ENCODE peak calls at places on chromosomes 1 and 21, in ten cellular contexts. J is cardiac fibroblast; N is NCI-H2081; Y is A549; V is activated CD4-positive, alpha-beta memory T cell treated with anti-CD3 and anti-CD28 coated beads, Interleukin-2, amount 10 ng/mL, durations not matched to agents 7 days and 5 days; O is Right ventricle myocardium superior; Q is DND-41; E is activated CD4-positive, alpha-beta T cell treated with anti-CD3 and anti-CD28 coated beads for 4 hours; X is effector memory CD8-positive, alpha-beta T cell; K is neural crest cell. H is an unnamed sample.

GRCh38 chr1:156359973-156360372 is 9.0 kb upstream of the RHBG start:
- DNase-seq in K (no peak), O (no peak), Q (no peak), V (no peak), N (no peak), Y (no peak), E (no peak), J (peak; percentile 60), X (no peak), H (peak; percentile 36)

GRCh38 chr1:1770102-1770501 is 8.2 kb downstream of the NADK start:
- DNase-seq in E (no peak), Y (no peak), K (no peak), N (no peak), O (no peak), X (no peak), Q (no peak), J (no peak), V (no peak), H (no peak)

GRCh38 chr1:38465463-38465862 is 394.1 kb downstream of the RRAGC start:
- DNase-seq in J (no peak), X (no peak), K (no peak), E (no peak), V (no peak), N (no peak), Y (no peak), Q (no peak), O (no peak), H (no peak)

GRCh38 chr1:22673486-22674409 is 20.7 kb downstream of the C1QB start:
- DNase-seq in E (no peak), Y (peak; percentile 49), N (peak; percentile 43), V (no peak), K (peak; percentile 84), O (peak; percentile 71), J (peak; percentile 77), Q (no peak), X (no peak), H (peak; percentile 26)

GRCh38 chr1:2983319-2983705 is 38.0 kb upstream of the ACTRT2 start:
- DNase-seq in Q (no peak), N (no peak), V (no peak), J (no peak), O (peak; percentile 17), Y (no peak), E (no peak), X (no peak), K (no peak), H (no peak)

GRCh38 chr1:202661136-202661845 is 49.0 kb downstream of the SYT2 start:
- DNase-seq in K (no peak), E (no peak), J (no peak), Y (peak; percentile 53), N (no peak), X (no peak), Q (no peak), V (no peak), O (no peak), H (no peak)

GRCh38 chr21:37198989-37199924 is 67.9 kb downstream of the VPS26C start:
- DNase-seq in N (no peak), O (no peak), X (no peak), Y (no peak), E (no peak), V (no peak), K (no peak), Q (no peak), J (peak; percentile 66), H (no peak)

GRCh38 chr1:54875000-54875399 is 12.0 kb downstream of the DHCR24 start:
- DNase-seq in X (no peak), Y (no peak), E (no peak), K (no peak), J (no peak), V (no peak), O (no peak), N (no peak), Q (no peak), H (no peak)

GRCh38 chr21:44892536-44893277 is 19.2 kb upstream of the PTTG1IP start:
- DNase-seq in V (peak; percentile 81), N (peak; percentile 22), K (peak; percentile 67), J (peak; percentile 64), X (peak; percentile 76), Y (no peak), O (peak; percentile 85), Q (peak; percentile 77), E (peak; percentile 77), H (no peak)

GRCh38 chr1:66368261-66368660 is 165.7 kb upstream of the SGIP1 start:
- DNase-seq in V (no peak), X (no peak), O (no peak), N (no peak), Y (no peak), E (no peak), Q (no peak), K (no peak), J (no peak), H (no peak)

GRCh38 chr21:42220138-42220701 is 1.3 kb downstream of the ABCG1 start:
- DNase-seq in J (peak; percentile 90), K (peak; percentile 45), N (peak; percentile 75), E (peak; percentile 59), Q (peak; percentile 83), V (peak; percentile 79), O (peak; percentile 66), Y (peak; percentile 40), X (peak; percentile 84), H (peak; percentile 56)

GRCh38 chr1:117232551-117232950 is 21.8 kb upstream of the VTCN1 start:
- DNase-seq in J (no peak), E (no peak), V (no peak), X (no peak), K (no peak), N (peak; percentile 31), Q (no peak), Y (no peak), O (no peak), H (no peak)

GRCh38 chr1:165253818-165254254 is 102.7 kb downstream of the LMX1A start:
- DNase-seq in N (no peak), O (no peak), E (no peak), K (no peak), Q (no peak), J (no peak), X (no peak), Y (no peak), V (no peak), H (no peak)

GRCh38 chr1:226568077-226568831 is 19.7 kb downstream of the STUM start:
- DNase-seq in V (no peak), N (no peak), E (no peak), J (no peak), X (no peak), K (no peak), Q (no peak), O (peak; percentile 50), Y (peak; percentile 35), H (no peak)

GRCh38 chr1:52533710-52534109 is 19.2 kb downstream of the TUT4 start:
- DNase-seq in E (no peak), Y (no peak), K (no peak), V (no peak), X (no peak), Q (no peak), N (no peak), O (no peak), J (no peak), H (no peak)

GRCh38 chr1:184562801-184563200 is 176.0 kb downstream of the C1orf21 start:
- DNase-seq in Y (no peak), K (no peak), J (no peak), E (no peak), V (no peak), O (no peak), X (no peak), N (no peak), Q (no peak), H (no peak)

GRCh38 chr1:240608707-240609106 is 3.2 kb downstream of the GREM2 start:
- DNase-seq in K (no peak), J (peak; percentile 14), V (no peak), E (no peak), N (peak; percentile 29), X (no peak), Y (peak; percentile 32), Q (no peak), O (no peak), H (peak; percentile 57)

GRCh38 chr21:33325222-33326067 is 675 bp downstream of the IFNAR1 start:
- DNase-seq in O (peak; percentile 87), K (peak; percentile 38), J (peak; percentile 91), Q (peak; percentile 65), X (peak; percentile 70), E (peak; percentile 74), N (peak; percentile 13), Y (peak; percentile 28), V (peak; percentile 68), H (peak; percentile 6)

GRCh38 chr1:26161408-26162219 is 2.7 kb downstream of the FAM110D start:
- DNase-seq in Q (no peak), N (no peak), J (peak; percentile 50), Y (peak; percentile 26), V (peak; percentile 35), K (peak; percentile 58), X (no peak), E (peak; percentile 26), O (peak; percentile 82), H (peak; percentile 34)

GRCh38 chr21:36422279-36423098 is 37.3 kb downstream of the CHAF1B start:
- DNase-seq in N (peak; percentile 23), E (no peak), Q (peak; percentile 54), J (peak; percentile 88), K (peak; percentile 47), V (peak; percentile 46), X (no peak), O (peak; percentile 49), Y (peak; percentile 54), H (peak; percentile 47)

GRCh38 chr1:103110701-103111100 is 2.4 kb upstream of the COL11A1 start:
- DNase-seq in K (no peak), O (no peak), V (no peak), E (no peak), X (no peak), Q (no peak), J (no peak), N (no peak), Y (no peak), H (no peak)

GRCh38 chr1:178538192-178538916 is 25.4 kb downstream of the TEX35 start:
- DNase-seq in Q (no peak), X (no peak), Y (no peak), V (no peak), N (no peak), K (no peak), E (no peak), J (peak; percentile 77), O (no peak), H (no peak)

GRCh38 chr1:85295006-85295431 is 18.6 kb upstream of the BCL10 start:
- DNase-seq in Y (no peak), O (no peak), J (no peak), X (no peak), K (no peak), E (no peak), V (no peak), N (no peak), Q (no peak), H (no peak)

GRCh38 chr1:239976130-239976968 is 115.3 kb upstream of the FMN2 start:
- DNase-seq in Q (peak; percentile 50), N (peak; percentile 57), J (peak; percentile 70), O (no peak), Y (peak; percentile 41), K (peak; percentile 57), V (peak; percentile 44), X (peak; percentile 11), E (peak; percentile 14), H (peak; percentile 59)

GRCh38 chr1:30407030-30407861 is 316.1 kb downstream of the MATN1 start:
- DNase-seq in O (no peak), Q (no peak), E (no peak), Y (no peak), J (no peak), X (no peak), N (no peak), V (peak; percentile 10), K (no peak), H (no peak)

GRCh38 chr1:53619811-53620619 is 118.9 kb downstream of the GLIS1 start:
- DNase-seq in K (no peak), V (no peak), O (no peak), Q (no peak), J (peak; percentile 10), Y (no peak), E (no peak), N (no peak), X (no peak), H (no peak)